ENCODE peak calls at places on chromosomes 6 and 20, in four cellular contexts. One of them, this sample, is unnamed.

GRCh38 chr6:29388533-29388932 is 6.9 kb upstream of the OR12D2 start:
- DNase-seq in mesenchymal stem cell: no peak
- DNase-seq in fibroblast of lung: no peak
- DNase-seq in breast epithelium: no peak
- DNase-seq in this sample: no peak

GRCh38 chr6:30810813-30811329 is 66.5 kb upstream of the IER3 start:
- DNase-seq in breast epithelium: no peak
- DNase-seq in mesenchymal stem cell: no peak
- DNase-seq in fibroblast of lung: no peak
- DNase-seq in this sample: no peak

GRCh38 chr6:14119764-14120163 is 2.2 kb downstream of the CD83 start:
- DNase-seq in breast epithelium: no peak
- DNase-seq in mesenchymal stem cell: no peak
- DNase-seq in fibroblast of lung: peak; percentile 33
- DNase-seq in this sample: no peak

GRCh38 chr20:62876441-62876825 is 14.8 kb upstream of the TCFL5 start:
- DNase-seq in fibroblast of lung: no peak
- DNase-seq in mesenchymal stem cell: no peak
- DNase-seq in breast epithelium: no peak
- DNase-seq in this sample: no peak

GRCh38 chr6:53640361-53640760 is 25.2 kb downstream of the KLHL31 start:
- DNase-seq in mesenchymal stem cell: no peak
- DNase-seq in fibroblast of lung: no peak
- DNase-seq in breast epithelium: no peak
- DNase-seq in this sample: no peak

GRCh38 chr6:73695619-73696421 is at the start of gene CD109:
- DNase-seq in breast epithelium: no peak
- DNase-seq in fibroblast of lung: peak; percentile 77
- DNase-seq in mesenchymal stem cell: peak; percentile 94
- DNase-seq in this sample: peak; percentile 48

GRCh38 chr20:7851031-7851490 is 89.2 kb downstream of the HAO1 start:
- DNase-seq in fibroblast of lung: peak; percentile 18
- DNase-seq in mesenchymal stem cell: no peak
- DNase-seq in breast epithelium: no peak
- DNase-seq in this sample: no peak

GRCh38 chr20:62142252-62143117 is 709 bp downstream of the PSMA7 start:
- DNase-seq in breast epithelium: no peak
- DNase-seq in mesenchymal stem cell: no peak
- DNase-seq in fibroblast of lung: no peak
- DNase-seq in this sample: no peak

GRCh38 chr6:44567406-44567805 is 179.9 kb downstream of the CDC5L start:
- DNase-seq in mesenchymal stem cell: no peak
- DNase-seq in fibroblast of lung: no peak
- DNase-seq in breast epithelium: no peak
- DNase-seq in this sample: no peak

GRCh38 chr6:90701146-90701781 is 114.4 kb upstream of the MAP3K7 start:
- DNase-seq in breast epithelium: no peak
- DNase-seq in fibroblast of lung: no peak
- DNase-seq in mesenchymal stem cell: no peak
- DNase-seq in this sample: peak; percentile 37

GRCh38 chr6:53741417-53741816 is 53.4 kb upstream of the LRRC1 start:
- DNase-seq in breast epithelium: no peak
- DNase-seq in fibroblast of lung: no peak
- DNase-seq in mesenchymal stem cell: no peak
- DNase-seq in this sample: no peak

GRCh38 chr20:51800132-51800721 is 2.1 kb downstream of the SALL4 start:
- DNase-seq in mesenchymal stem cell: peak; percentile 61
- DNase-seq in fibroblast of lung: peak; percentile 39
- DNase-seq in breast epithelium: peak; percentile 64
- DNase-seq in this sample: peak; percentile 79

GRCh38 chr20:32902456-32903420 is 44.0 kb downstream of the EFCAB8 start:
- DNase-seq in breast epithelium: no peak
- DNase-seq in mesenchymal stem cell: peak; percentile 36
- DNase-seq in fibroblast of lung: peak; percentile 46
- DNase-seq in this sample: no peak

GRCh38 chr20:57619053-57619831 is 984 bp downstream of the ZBP1 start:
- DNase-seq in mesenchymal stem cell: no peak
- DNase-seq in fibroblast of lung: no peak
- DNase-seq in breast epithelium: no peak
- DNase-seq in this sample: no peak
- H3K4me3 ChIP-seq in mesenchymal stem cell: no peak overlapping the region
- H3K4me3 ChIP-seq in fibroblast of lung: no peak overlapping the region
- H3K4me3 ChIP-seq in breast epithelium: no peak overlapping the region
- H3K4me3 ChIP-seq in this sample: no peak overlapping the region

GRCh38 chr20:46053416-46053815 is 24.4 kb downstream of the SLC12A5 start:
- DNase-seq in fibroblast of lung: no peak
- DNase-seq in mesenchymal stem cell: no peak
- DNase-seq in breast epithelium: no peak
- DNase-seq in this sample: no peak
- H3K27me3 ChIP-seq in fibroblast of lung: no peaks in the 10 kb centered on the region
- H3K27me3 ChIP-seq in mesenchymal stem cell: peaks cover 58% of the 10 kb centered on the region
- H3K27me3 ChIP-seq in breast epithelium: no peaks in the 10 kb centered on the region
- H3K27me3 ChIP-seq in this sample: peaks cover 12% of the 10 kb centered on the region

GRCh38 chr6:166406197-166406596 is 23.5 kb upstream of the MPC1 start:
- DNase-seq in breast epithelium: no peak
- DNase-seq in mesenchymal stem cell: no peak
- DNase-seq in fibroblast of lung: no peak
- DNase-seq in this sample: no peak
- H3K27ac ChIP-seq in breast epithelium: no peak overlapping the region
- H3K27ac ChIP-seq in mesenchymal stem cell: no peak overlapping the region
- H3K27ac ChIP-seq in fibroblast of lung: no peak overlapping the region
- H3K27ac ChIP-seq in this sample: no peak overlapping the region

DNA sequence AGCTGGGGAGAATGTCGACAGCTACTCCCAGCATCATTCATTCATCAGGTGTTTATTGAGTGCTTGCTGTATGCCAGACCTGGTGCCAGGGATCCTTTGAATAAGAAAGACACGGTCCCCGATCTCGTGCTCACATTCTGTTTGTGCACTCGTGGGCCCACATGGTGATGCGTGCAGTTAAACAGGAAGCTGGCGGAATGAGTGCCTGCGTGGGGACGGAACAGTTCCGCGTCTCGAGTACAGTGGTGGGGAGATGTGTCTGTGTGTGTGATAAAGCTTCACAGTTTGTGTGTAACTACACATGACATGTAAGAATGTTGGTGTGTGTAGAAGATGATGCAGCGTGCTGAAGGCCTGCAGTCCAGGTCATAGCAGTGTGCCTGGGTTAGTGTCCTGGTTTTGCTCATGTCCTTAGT is 6.5 kb downstream of the RBM38 start:
- DNase-seq in fibroblast of lung: no peak
- DNase-seq in mesenchymal stem cell: no peak
- DNase-seq in breast epithelium: no peak
- DNase-seq in this sample: no peak
- H3K4me3 ChIP-seq in fibroblast of lung: no peak overlapping the region
- H3K4me3 ChIP-seq in mesenchymal stem cell: no peak overlapping the region
- H3K4me3 ChIP-seq in breast epithelium: no peak overlapping the region
- H3K4me3 ChIP-seq in this sample: no peak overlapping the region